ENCODE peak calls at places on chromosome 19, in six cellular contexts. C, W, P, L, E and I are unnamed samples.

GRCh38 chr19:29442094-29442493 is 83.7 kb upstream of the VSTM2B start:
- DNase-seq in L (no peak), C (no peak), W (no peak), E (no peak), P (no peak), I (no peak)

GRCh38 chr19:35596366-35596999 is 10.5 kb downstream of the PMIS2 start:
- DNase-seq in P (peak), C (peak), W (peak), L (no peak), E (peak), I (peak)

GRCh38 chr19:17107546-17108452 is 32.2 kb downstream of the MYO9B start:
- DNase-seq in E (no peak), L (peak), C (peak), W (peak), P (no peak), I (peak)

GRCh38 chr19:9891609-9892373 is 44.5 kb downstream of the OLFM2 start:
- DNase-seq in L (no peak), W (no peak), C (no peak), E (no peak), P (no peak), I (no peak)

GRCh38 chr19:10286803-10287737 is at the start of gene ICAM4:
- DNase-seq in C (no peak), L (peak), E (no peak), W (peak), P (peak), I (peak)

GRCh38 chr19:54959840-54960239 is 6.3 kb upstream of the NLRP2 start:
- DNase-seq in C (no peak), P (no peak), L (no peak), E (no peak), W (no peak), I (peak)

GRCh38 chr19:10872551-10873107 is 1.3 kb downstream of the CARM1 start:
- DNase-seq in P (no peak), L (peak), W (no peak), E (no peak), C (no peak), I (no peak)

GRCh38 chr19:55390461-55390880 is 4.7 kb downstream of the RPL28 start:
- DNase-seq in W (no peak), P (no peak), E (no peak), C (no peak), L (no peak), I (no peak)

GRCh38 chr19:6854758-6855157 is 32.6 kb upstream of the ADGRE1 start:
- DNase-seq in C (no peak), L (no peak), W (no peak), E (no peak), P (no peak), I (no peak)

GRCh38 chr19:4914736-4915501 is 5.6 kb downstream of the UHRF1 start:
- DNase-seq in C (peak), P (peak), W (no peak), E (no peak), L (peak), I (no peak)

GRCh38 chr19:13466697-13467096 is 39.6 kb downstream of the CACNA1A start:
- DNase-seq in L (no peak), C (no peak), P (no peak), E (no peak), W (no peak), I (no peak)
- TF ChIP-seq CTCF in L (no peak), C (no peak), P (no peak), E (no peak), W (no peak), I (no peak)

DNA sequence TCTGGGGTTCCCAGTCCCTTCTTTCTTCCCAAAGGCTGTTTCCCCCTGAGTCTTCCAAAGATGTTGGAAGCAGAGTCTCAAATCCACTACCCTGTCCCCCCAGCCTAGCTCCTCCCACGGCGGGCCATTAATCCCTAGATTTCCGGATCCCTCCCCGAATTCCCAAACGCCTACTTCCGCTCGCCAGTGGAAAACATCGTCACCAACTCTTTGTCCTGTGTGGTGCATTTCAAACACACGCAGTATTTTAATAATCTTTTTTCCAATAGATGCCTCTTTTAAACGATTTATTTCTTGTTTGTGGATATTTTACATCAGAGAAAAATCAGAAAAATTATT is 610 bp downstream of the ZNF791 start:
- DNase-seq in E (no peak), P (no peak), W (peak), L (peak), C (peak), I (no peak)
- TF ChIP-seq MYC in E (no peak), P (no peak), W (no peak), L (no peak), C (no peak), I (no peak)

DNA sequence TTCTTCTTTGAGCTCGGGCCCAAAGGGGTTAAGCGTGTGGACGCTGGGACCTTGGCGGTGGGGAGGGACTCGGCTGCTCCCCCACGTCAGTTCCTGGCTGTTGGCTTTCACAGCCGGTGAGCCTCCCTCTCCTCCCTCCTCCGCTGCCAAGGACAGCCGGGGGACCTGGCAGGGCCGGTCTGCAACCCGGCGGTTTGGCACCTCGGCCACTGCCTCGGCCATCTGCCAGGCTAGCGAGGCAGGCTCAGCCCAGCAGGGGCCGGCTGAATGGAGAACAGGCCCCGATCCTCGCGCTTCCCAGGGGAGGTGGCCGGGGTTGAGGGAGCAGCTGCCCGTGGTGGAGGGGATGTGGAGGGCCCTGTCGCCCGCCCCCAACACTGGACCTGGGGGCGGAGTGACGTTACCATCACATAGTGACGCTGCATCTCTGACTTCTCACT is 5.0 kb downstream of the TLE5 start:
- DNase-seq in E (no peak), L (no peak), W (no peak), P (peak), C (peak), I (no peak)
- TF ChIP-seq POLR2A in E (no peak), L (no peak), W (no peak), P (no peak), C (no peak), I (no peak)

GRCh38 chr19:38913958-38914357 is 2.0 kb upstream of the CCER2 start:
- DNase-seq in P (no peak), L (no peak), E (no peak), W (no peak), C (no peak), I (no peak)

GRCh38 chr19:38908854-38909253 is 3.1 kb downstream of the CCER2 start:
- DNase-seq in W (no peak), L (no peak), P (no peak), C (no peak), E (no peak), I (no peak)

GRCh38 chr19:38912600-38913514 is 871 bp upstream of the CCER2 start:
- DNase-seq in E (no peak), L (no peak), W (no peak), C (no peak), P (no peak), I (peak)

GRCh38 chr19:38910488-38910887 is 1.5 kb downstream of the CCER2 start:
- DNase-seq in W (no peak), L (no peak), E (no peak), P (no peak), C (no peak), I (no peak)

GRCh38 chr19:38911388-38912004 is 490 bp downstream of the CCER2 start:
- DNase-seq in W (no peak), P (no peak), C (no peak), E (no peak), L (no peak), I (no peak)
- TF ChIP-seq CTCF in W (no peak), P (no peak), C (no peak), E (no peak), L (no peak), I (no peak)

GRCh38 chr19:15501596-15501995 is 6.7 kb upstream of the CYP4F22 start:
- DNase-seq in L (no peak), C (no peak), W (no peak), E (no peak), P (no peak), I (no peak)
- TF ChIP-seq MYC in L (no peak), C (no peak), W (no peak), E (no peak), P (no peak), I (no peak)

GRCh38 chr19:12665646-12666304 is 767 bp downstream of the MAN2B1 start:
- DNase-seq in C (no peak), L (no peak), E (no peak), P (no peak), W (no peak), I (peak)

GRCh38 chr19:12667903-12668302 is 1.3 kb downstream of the WDR83 start:
- DNase-seq in L (no peak), E (no peak), W (no peak), P (no peak), C (no peak), I (no peak)

GRCh38 chr19:12666305-12667048 is at the start of the genes MAN2B1 and WDR83:
- DNase-seq in C (peak), L (peak), E (no peak), W (peak), P (peak), I (peak)

GRCh38 chr19:12665281-12665573 is 1.3 kb downstream of the MAN2B1 start:
- DNase-seq in E (peak), W (no peak), L (no peak), C (no peak), P (no peak), I (peak)

GRCh38 chr19:12664406-12665280 is 1.9 kb downstream of the MAN2B1 start:
- DNase-seq in L (no peak), E (no peak), C (no peak), P (peak), W (peak), I (peak)
- TF ChIP-seq POLR2A in L (no peak), E (no peak), C (no peak), P (no peak), W (no peak), I (no peak)

DNA sequence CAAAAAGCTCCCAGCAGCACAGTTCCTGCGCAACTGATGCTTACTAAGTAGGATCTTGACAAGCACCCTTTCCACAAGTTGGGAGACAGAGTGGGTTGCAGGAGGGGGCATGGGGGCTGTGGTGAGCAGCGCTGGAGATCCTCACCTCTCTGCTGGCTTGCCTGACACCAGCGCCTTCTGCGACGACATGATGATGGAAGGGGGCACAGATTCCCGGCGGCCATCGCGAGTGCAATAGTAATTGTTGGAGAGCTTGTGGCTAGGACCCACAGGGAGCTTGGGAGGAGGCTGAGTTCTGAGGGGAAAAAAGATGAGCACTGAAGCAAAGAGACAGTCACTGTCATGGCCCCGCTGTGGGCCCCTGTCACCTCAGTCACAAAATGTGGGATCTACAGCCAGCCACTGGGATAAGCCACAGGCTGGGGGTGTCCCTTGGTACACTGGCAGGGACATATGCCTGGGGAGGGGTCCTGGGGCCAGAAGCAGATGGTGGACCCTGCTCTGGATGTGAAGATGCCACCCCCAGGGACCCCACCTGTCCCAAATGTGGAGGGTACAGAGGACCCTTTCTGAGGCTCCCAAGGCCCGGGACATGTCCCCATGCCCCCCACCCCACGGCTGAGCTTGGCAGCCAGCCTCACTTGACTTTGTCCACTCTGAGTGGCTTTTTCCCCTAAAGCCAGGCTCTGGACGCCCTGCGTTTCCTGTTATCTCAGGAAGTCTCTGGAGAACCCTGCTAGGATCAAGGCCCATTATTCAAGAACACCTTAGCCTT is 4.6 kb downstream of the NDUFA7 start:
- DNase-seq in L (no peak), E (no peak), W (no peak), C (no peak), P (no peak), I (no peak)
- TF ChIP-seq CTCF in L (no peak), E (no peak), W (no peak), C (no peak), P (no peak), I (no peak)